ENCODE peak calls at places on chromosomes 4 and X, in six cellular contexts. One of them, this sample, is unnamed.

GRCh38 chr4:3857316-3857926 is 91.2 kb downstream of the ADRA2C start:
- DNase-seq in H1: no peak
- DNase-seq in IMR-90: no peak
- DNase-seq in mesendoderm: no peak
- DNase-seq in H9: no peak
- DNase-seq in neuronal stem cell: no peak
- DNase-seq in this sample: no peak

GRCh38 chrX:38232287-38232686 is 11.6 kb upstream of the SRPX start:
- DNase-seq in H1: no peak
- DNase-seq in mesendoderm: no peak
- DNase-seq in H9: no peak
- DNase-seq in neuronal stem cell: no peak
- DNase-seq in IMR-90: peak
- DNase-seq in this sample: peak

GRCh38 chr4:3673716-3674478 is 92.3 kb upstream of the ADRA2C start:
- DNase-seq in H9: no peak
- DNase-seq in IMR-90: no peak
- DNase-seq in neuronal stem cell: no peak
- DNase-seq in H1: no peak
- DNase-seq in mesendoderm: no peak
- DNase-seq in this sample: no peak

GRCh38 chr4:47145630-47146029 is 114.3 kb downstream of the GABRB1 start:
- DNase-seq in neuronal stem cell: no peak
- DNase-seq in H9: no peak
- DNase-seq in H1: no peak
- DNase-seq in mesendoderm: peak
- DNase-seq in IMR-90: peak
- DNase-seq in this sample: peak

GRCh38 chr4:73066928-73067327 is 2.6 kb downstream of the COX18 start:
- DNase-seq in H1: no peak
- DNase-seq in IMR-90: no peak
- DNase-seq in mesendoderm: no peak
- DNase-seq in neuronal stem cell: no peak
- DNase-seq in H9: no peak
- DNase-seq in this sample: no peak

GRCh38 chr4:184548651-184549341 is 74.4 kb upstream of the IRF2 start:
- DNase-seq in H9: peak
- DNase-seq in IMR-90: no peak
- DNase-seq in mesendoderm: no peak
- DNase-seq in neuronal stem cell: no peak
- DNase-seq in H1: no peak
- DNase-seq in this sample: no peak

GRCh38 chrX:15224747-15225146 is 45.1 kb downstream of the ASB9 start:
- DNase-seq in mesendoderm: no peak
- DNase-seq in H9: no peak
- DNase-seq in IMR-90: no peak
- DNase-seq in H1: no peak
- DNase-seq in neuronal stem cell: no peak
- DNase-seq in this sample: no peak

GRCh38 chrX:123425471-123425870 is 241.4 kb downstream of the GRIA3 start:
- DNase-seq in H1: no peak
- DNase-seq in mesendoderm: no peak
- DNase-seq in IMR-90: no peak
- DNase-seq in neuronal stem cell: no peak
- DNase-seq in H9: no peak
- DNase-seq in this sample: no peak

GRCh38 chrX:114268643-114269042 is 315.2 kb upstream of the HTR2C start:
- DNase-seq in neuronal stem cell: no peak
- DNase-seq in IMR-90: no peak
- DNase-seq in mesendoderm: no peak
- DNase-seq in H9: no peak
- DNase-seq in H1: no peak
- DNase-seq in this sample: no peak

DNA sequence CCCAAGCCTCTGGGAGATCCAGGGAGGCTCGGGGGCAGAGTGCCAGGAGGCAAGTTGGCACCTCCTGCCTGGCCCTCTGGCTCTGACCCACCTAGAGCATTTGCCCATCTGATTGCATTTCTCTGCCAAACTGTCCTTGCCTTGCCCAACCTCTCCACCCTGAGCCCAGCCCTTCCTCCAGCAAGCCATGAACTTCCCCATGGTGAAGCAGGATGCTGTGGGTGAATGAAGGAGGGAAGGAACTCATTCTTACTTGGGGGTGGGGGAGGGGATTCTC is 9.3 kb upstream of the CNGA2 start:
- DNase-seq in H9: no peak
- DNase-seq in mesendoderm: no peak
- DNase-seq in neuronal stem cell: no peak
- DNase-seq in IMR-90: no peak
- DNase-seq in H1: no peak
- DNase-seq in this sample: no peak
- H2BK15ac ChIP-seq in H9: no peak
- H2BK15ac ChIP-seq in mesendoderm: no peak
- H2BK15ac ChIP-seq in neuronal stem cell: no peak
- H2BK15ac ChIP-seq in IMR-90: no peak
- H2BK15ac ChIP-seq in H1: no peak
- H2BK15ac ChIP-seq in this sample: no peak

DNA sequence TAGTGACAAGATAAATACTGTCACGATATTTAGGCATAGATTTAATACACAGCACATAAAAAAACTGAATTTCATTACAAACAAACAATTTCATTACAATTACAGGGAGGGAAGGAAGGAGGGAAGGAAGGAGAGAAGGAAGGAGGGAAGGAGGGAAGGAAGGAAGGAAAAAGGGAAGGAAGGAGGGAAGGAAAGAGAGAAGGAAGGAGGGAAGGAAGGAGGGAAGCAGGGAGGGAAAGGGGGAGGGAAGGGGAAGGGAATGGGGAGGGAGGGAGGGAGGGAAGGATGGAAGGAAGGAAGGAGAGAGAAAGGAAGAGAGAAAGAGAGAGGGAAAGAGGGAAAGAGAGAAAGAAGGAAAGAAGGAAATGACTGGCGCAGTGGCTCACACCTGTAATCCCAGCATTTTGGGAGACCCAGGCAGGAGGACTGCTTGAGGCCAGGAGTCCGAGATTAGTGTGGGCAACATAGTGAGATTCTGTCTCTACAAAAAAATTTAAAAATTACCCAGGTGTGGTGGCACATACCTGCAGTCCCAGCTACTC is 64.6 kb downstream of the FBXW7 start:
- DNase-seq in mesendoderm: no peak
- DNase-seq in H1: no peak
- DNase-seq in H9: no peak
- DNase-seq in IMR-90: no peak
- DNase-seq in neuronal stem cell: no peak
- DNase-seq in this sample: no peak
- H2BK5ac ChIP-seq in mesendoderm: no peak
- H2BK5ac ChIP-seq in H1: no peak
- H2BK5ac ChIP-seq in H9: no peak
- H2BK5ac ChIP-seq in IMR-90: no peak
- H2BK5ac ChIP-seq in neuronal stem cell: no peak
- H2BK5ac ChIP-seq in this sample: no peak

DNA sequence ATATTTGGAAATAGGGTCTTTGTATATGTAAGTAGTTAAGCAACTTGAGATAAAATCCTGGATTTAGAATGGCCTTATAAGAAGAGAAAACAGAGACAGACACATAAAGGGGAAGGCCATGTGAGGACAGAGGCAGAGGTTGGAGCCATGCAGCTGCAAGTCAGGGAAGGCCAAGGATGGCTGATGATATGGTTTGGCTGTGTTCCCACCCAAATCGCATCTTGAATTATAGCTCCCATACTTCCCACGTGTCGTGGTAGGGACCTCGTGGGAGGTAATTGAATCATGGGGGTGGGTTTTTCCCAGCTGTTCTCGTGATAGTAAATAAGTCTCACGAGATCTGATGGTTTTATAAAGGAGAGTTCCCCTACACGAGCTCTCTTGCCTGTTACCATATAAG is 76.3 kb downstream of the STK32B start:
- DNase-seq in H9: no peak
- DNase-seq in H1: no peak
- DNase-seq in neuronal stem cell: no peak
- DNase-seq in mesendoderm: no peak
- DNase-seq in IMR-90: peak
- DNase-seq in this sample: no peak
- H2BK15ac ChIP-seq in H9: no peak
- H2BK15ac ChIP-seq in H1: no peak
- H2BK15ac ChIP-seq in neuronal stem cell: no peak
- H2BK15ac ChIP-seq in mesendoderm: no peak
- H2BK15ac ChIP-seq in IMR-90: no peak
- H2BK15ac ChIP-seq in this sample: no peak

GRCh38 chrX:154428176-154429171 is at the start of gene ATP6AP1:
- DNase-seq in H9: peak
- DNase-seq in mesendoderm: peak
- DNase-seq in H1: no peak
- DNase-seq in neuronal stem cell: peak
- DNase-seq in IMR-90: peak
- DNase-seq in this sample: peak
- H2BK5ac ChIP-seq in H9: no peak
- H2BK5ac ChIP-seq in mesendoderm: no peak
- H2BK5ac ChIP-seq in H1: no peak
- H2BK5ac ChIP-seq in neuronal stem cell: peak
- H2BK5ac ChIP-seq in IMR-90: peak
- H2BK5ac ChIP-seq in this sample: no peak

GRCh38 chr4:151862766-151863165 is 102.0 kb upstream of the GATB start:
- DNase-seq in H9: no peak
- DNase-seq in neuronal stem cell: no peak
- DNase-seq in IMR-90: peak
- DNase-seq in H1: no peak
- DNase-seq in mesendoderm: peak
- DNase-seq in this sample: no peak
- H2BK15ac ChIP-seq in H9: no peak
- H2BK15ac ChIP-seq in neuronal stem cell: no peak
- H2BK15ac ChIP-seq in IMR-90: no peak
- H2BK15ac ChIP-seq in H1: no peak
- H2BK15ac ChIP-seq in mesendoderm: no peak
- H2BK15ac ChIP-seq in this sample: no peak

GRCh38 chrX:7127058-7127457 is 20.5 kb upstream of the STS start:
- DNase-seq in mesendoderm: peak
- DNase-seq in neuronal stem cell: peak
- DNase-seq in IMR-90: no peak
- DNase-seq in H9: no peak
- DNase-seq in H1: no peak
- DNase-seq in this sample: no peak

GRCh38 chrX:7131621-7132020 is 15.9 kb upstream of the STS start:
- DNase-seq in IMR-90: no peak
- DNase-seq in neuronal stem cell: no peak
- DNase-seq in mesendoderm: no peak
- DNase-seq in H9: no peak
- DNase-seq in H1: no peak
- DNase-seq in this sample: no peak

GRCh38 chrX:7132335-7133035 is 15.0 kb upstream of the STS start:
- DNase-seq in H9: peak
- DNase-seq in H1: peak
- DNase-seq in IMR-90: peak
- DNase-seq in mesendoderm: peak
- DNase-seq in neuronal stem cell: no peak
- DNase-seq in this sample: peak

GRCh38 chrX:7133036-7133412 is 14.5 kb upstream of the STS start:
- DNase-seq in IMR-90: peak
- DNase-seq in neuronal stem cell: no peak
- DNase-seq in mesendoderm: peak
- DNase-seq in H1: no peak
- DNase-seq in H9: no peak
- DNase-seq in this sample: no peak
- H2BK5ac ChIP-seq in IMR-90: no peak
- H2BK5ac ChIP-seq in neuronal stem cell: no peak
- H2BK5ac ChIP-seq in mesendoderm: no peak
- H2BK5ac ChIP-seq in H1: no peak
- H2BK5ac ChIP-seq in H9: no peak
- H2BK5ac ChIP-seq in this sample: no peak

GRCh38 chr4:68463796-68464195 is 16.5 kb downstream of the TMPRSS11E start:
- DNase-seq in H9: no peak
- DNase-seq in neuronal stem cell: no peak
- DNase-seq in mesendoderm: no peak
- DNase-seq in IMR-90: peak
- DNase-seq in H1: no peak
- DNase-seq in this sample: no peak
- H2BK15ac ChIP-seq in H9: no peak
- H2BK15ac ChIP-seq in neuronal stem cell: no peak
- H2BK15ac ChIP-seq in mesendoderm: no peak
- H2BK15ac ChIP-seq in IMR-90: no peak
- H2BK15ac ChIP-seq in H1: no peak
- H2BK15ac ChIP-seq in this sample: no peak

This sample was measured in mesenchymal stem cell.